ENCODE peak calls at places on chromosomes 6 and 20, in five cellular contexts. One of them, this sample, is unnamed.

GRCh38 chr6:106360989-106361430 is 493 bp downstream of the CRYBG1 start:
- DNase-seq in effector memory CD4-positive, alpha-beta T cell: peak; percentile 1
- DNase-seq in cardiac muscle cell: no peak
- DNase-seq in CD8-positive, alpha-beta T cell: peak; percentile 2
- DNase-seq in foreskin keratinocyte: no peak
- DNase-seq in this sample: no peak

GRCh38 chr6:71414486-71414885 is 125.9 kb downstream of the OGFRL1 start:
- DNase-seq in foreskin keratinocyte: no peak
- DNase-seq in effector memory CD4-positive, alpha-beta T cell: no peak
- DNase-seq in CD8-positive, alpha-beta T cell: no peak
- DNase-seq in cardiac muscle cell: no peak
- DNase-seq in this sample: no peak

GRCh38 chr20:18405826-18406225 is 61.0 kb downstream of the DZANK1 start:
- DNase-seq in cardiac muscle cell: no peak
- DNase-seq in CD8-positive, alpha-beta T cell: no peak
- DNase-seq in effector memory CD4-positive, alpha-beta T cell: no peak
- DNase-seq in foreskin keratinocyte: no peak
- DNase-seq in this sample: no peak

GRCh38 chr20:40265872-40266533 is 423.0 kb downstream of the MAFB start:
- DNase-seq in CD8-positive, alpha-beta T cell: no peak
- DNase-seq in foreskin keratinocyte: no peak
- DNase-seq in cardiac muscle cell: peak; percentile 61
- DNase-seq in effector memory CD4-positive, alpha-beta T cell: no peak
- DNase-seq in this sample: peak; percentile 18

GRCh38 chr6:15588966-15589634 is 73.7 kb downstream of the DTNBP1 start:
- DNase-seq in effector memory CD4-positive, alpha-beta T cell: no peak
- DNase-seq in CD8-positive, alpha-beta T cell: no peak
- DNase-seq in cardiac muscle cell: peak; percentile 31
- DNase-seq in foreskin keratinocyte: peak; percentile 44
- DNase-seq in this sample: no peak

GRCh38 chr20:60206259-60206658 is 248.0 kb downstream of the CDH26 start:
- DNase-seq in effector memory CD4-positive, alpha-beta T cell: no peak
- DNase-seq in cardiac muscle cell: peak; percentile 8
- DNase-seq in CD8-positive, alpha-beta T cell: no peak
- DNase-seq in foreskin keratinocyte: no peak
- DNase-seq in this sample: peak; percentile 19

GRCh38 chr6:154440022-154440421 is 70.5 kb downstream of the CNKSR3 start:
- DNase-seq in foreskin keratinocyte: no peak
- DNase-seq in CD8-positive, alpha-beta T cell: no peak
- DNase-seq in cardiac muscle cell: no peak
- DNase-seq in effector memory CD4-positive, alpha-beta T cell: no peak
- DNase-seq in this sample: no peak

GRCh38 chr6:17242087-17242486 is 39.1 kb upstream of the RBM24 start:
- DNase-seq in effector memory CD4-positive, alpha-beta T cell: no peak
- DNase-seq in cardiac muscle cell: no peak
- DNase-seq in CD8-positive, alpha-beta T cell: no peak
- DNase-seq in foreskin keratinocyte: no peak
- DNase-seq in this sample: no peak

GRCh38 chr6:39416026-39416425 is 93.5 kb upstream of the KCNK16 start:
- DNase-seq in CD8-positive, alpha-beta T cell: no peak
- DNase-seq in effector memory CD4-positive, alpha-beta T cell: no peak
- DNase-seq in cardiac muscle cell: no peak
- DNase-seq in foreskin keratinocyte: no peak
- DNase-seq in this sample: no peak

GRCh38 chr6:106750146-106750900 is 120.9 kb downstream of the QRSL1 start:
- DNase-seq in foreskin keratinocyte: peak; percentile 78
- DNase-seq in effector memory CD4-positive, alpha-beta T cell: no peak
- DNase-seq in CD8-positive, alpha-beta T cell: no peak
- DNase-seq in cardiac muscle cell: no peak
- DNase-seq in this sample: no peak

GRCh38 chr6:160135922-160136655 is 14.5 kb downstream of the SLC22A1 start:
- DNase-seq in effector memory CD4-positive, alpha-beta T cell: no peak
- DNase-seq in cardiac muscle cell: no peak
- DNase-seq in CD8-positive, alpha-beta T cell: no peak
- DNase-seq in foreskin keratinocyte: no peak
- DNase-seq in this sample: no peak

GRCh38 chr6:39280247-39280731 is 33.9 kb downstream of the KCNK17 start:
- DNase-seq in foreskin keratinocyte: peak; percentile 32
- DNase-seq in effector memory CD4-positive, alpha-beta T cell: no peak
- DNase-seq in cardiac muscle cell: no peak
- DNase-seq in CD8-positive, alpha-beta T cell: no peak
- DNase-seq in this sample: no peak

GRCh38 chr6:144678844-144679243 is 393.7 kb downstream of the UTRN start:
- DNase-seq in CD8-positive, alpha-beta T cell: no peak
- DNase-seq in foreskin keratinocyte: no peak
- DNase-seq in cardiac muscle cell: peak; percentile 74
- DNase-seq in effector memory CD4-positive, alpha-beta T cell: no peak
- DNase-seq in this sample: no peak

GRCh38 chr6:170229396-170229795 is 61.5 kb downstream of the DLL1 start:
- DNase-seq in effector memory CD4-positive, alpha-beta T cell: no peak
- DNase-seq in cardiac muscle cell: peak; percentile 18
- DNase-seq in CD8-positive, alpha-beta T cell: no peak
- DNase-seq in foreskin keratinocyte: no peak
- DNase-seq in this sample: no peak

GRCh38 chr20:2403291-2404052 is 22.8 kb downstream of the TGM6 start:
- DNase-seq in cardiac muscle cell: no peak
- DNase-seq in foreskin keratinocyte: no peak
- DNase-seq in CD8-positive, alpha-beta T cell: no peak
- DNase-seq in effector memory CD4-positive, alpha-beta T cell: no peak
- DNase-seq in this sample: no peak

GRCh38 chr6:119333707-119334295 is 15.8 kb downstream of the MAN1A1 start:
- DNase-seq in cardiac muscle cell: no peak
- DNase-seq in foreskin keratinocyte: no peak
- DNase-seq in CD8-positive, alpha-beta T cell: no peak
- DNase-seq in effector memory CD4-positive, alpha-beta T cell: no peak
- DNase-seq in this sample: peak; percentile 51

GRCh38 chr6:167779123-167779992 is 47.4 kb upstream of the AFDN start:
- DNase-seq in effector memory CD4-positive, alpha-beta T cell: no peak
- DNase-seq in cardiac muscle cell: no peak
- DNase-seq in foreskin keratinocyte: no peak
- DNase-seq in CD8-positive, alpha-beta T cell: no peak
- DNase-seq in this sample: no peak

GRCh38 chr6:26044140-26045045 is 42.8 kb upstream of the HFE start:
- DNase-seq in foreskin keratinocyte: peak; percentile 19
- DNase-seq in CD8-positive, alpha-beta T cell: no peak
- DNase-seq in effector memory CD4-positive, alpha-beta T cell: peak; percentile 34
- DNase-seq in cardiac muscle cell: peak; percentile 50
- DNase-seq in this sample: peak; percentile 71

GRCh38 chr20:39152742-39153141 is 190.6 kb downstream of the DHX35 start:
- DNase-seq in cardiac muscle cell: no peak
- DNase-seq in CD8-positive, alpha-beta T cell: no peak
- DNase-seq in effector memory CD4-positive, alpha-beta T cell: no peak
- DNase-seq in foreskin keratinocyte: no peak
- DNase-seq in this sample: no peak

GRCh38 chr6:47111685-47112084 is 69.6 kb upstream of the ADGRF1 start:
- DNase-seq in cardiac muscle cell: no peak
- DNase-seq in foreskin keratinocyte: peak; percentile 51
- DNase-seq in effector memory CD4-positive, alpha-beta T cell: no peak
- DNase-seq in CD8-positive, alpha-beta T cell: no peak
- DNase-seq in this sample: no peak

GRCh38 chr6:113364781-113365545 is 492.2 kb upstream of the MARCKS start:
- DNase-seq in CD8-positive, alpha-beta T cell: no peak
- DNase-seq in cardiac muscle cell: no peak
- DNase-seq in foreskin keratinocyte: no peak
- DNase-seq in effector memory CD4-positive, alpha-beta T cell: no peak
- DNase-seq in this sample: no peak

GRCh38 chr20:20395856-20396600 is 28.1 kb downstream of the INSM1 start:
- DNase-seq in effector memory CD4-positive, alpha-beta T cell: no peak
- DNase-seq in CD8-positive, alpha-beta T cell: no peak
- DNase-seq in cardiac muscle cell: no peak
- DNase-seq in foreskin keratinocyte: no peak
- DNase-seq in this sample: no peak

GRCh38 chr20:44054118-44054517 is 132.9 kb downstream of the JPH2 start:
- DNase-seq in CD8-positive, alpha-beta T cell: no peak
- DNase-seq in foreskin keratinocyte: no peak
- DNase-seq in effector memory CD4-positive, alpha-beta T cell: no peak
- DNase-seq in cardiac muscle cell: no peak
- DNase-seq in this sample: no peak

GRCh38 chr20:21125072-21125848 is 622 bp upstream of the KIZ start:
- DNase-seq in cardiac muscle cell: peak; percentile 55
- DNase-seq in CD8-positive, alpha-beta T cell: no peak
- DNase-seq in effector memory CD4-positive, alpha-beta T cell: no peak
- DNase-seq in foreskin keratinocyte: no peak
- DNase-seq in this sample: no peak

GRCh38 chr6:13445005-13445743 is 42.2 kb downstream of the GFOD1 start:
- DNase-seq in cardiac muscle cell: peak; percentile 79
- DNase-seq in effector memory CD4-positive, alpha-beta T cell: no peak
- DNase-seq in foreskin keratinocyte: peak; percentile 47
- DNase-seq in CD8-positive, alpha-beta T cell: peak; percentile 21
- DNase-seq in this sample: no peak

GRCh38 chr6:42766163-42766670 is 15.6 kb upstream of the BICRAL start:
- DNase-seq in CD8-positive, alpha-beta T cell: no peak
- DNase-seq in cardiac muscle cell: no peak
- DNase-seq in foreskin keratinocyte: peak; percentile 63
- DNase-seq in effector memory CD4-positive, alpha-beta T cell: no peak
- DNase-seq in this sample: no peak

GRCh38 chr20:35269055-35269781 is 8.7 kb downstream of the MMP24OS start:
- DNase-seq in effector memory CD4-positive, alpha-beta T cell: peak; percentile 21
- DNase-seq in foreskin keratinocyte: no peak
- DNase-seq in cardiac muscle cell: peak; percentile 72
- DNase-seq in CD8-positive, alpha-beta T cell: no peak
- DNase-seq in this sample: peak; percentile 57

GRCh38 chr6:138455746-138456392 is 43.4 kb downstream of the NHSL1 start:
- DNase-seq in foreskin keratinocyte: peak; percentile 97
- DNase-seq in effector memory CD4-positive, alpha-beta T cell: no peak
- DNase-seq in cardiac muscle cell: peak; percentile 11
- DNase-seq in CD8-positive, alpha-beta T cell: no peak
- DNase-seq in this sample: peak; percentile 61

DNA sequence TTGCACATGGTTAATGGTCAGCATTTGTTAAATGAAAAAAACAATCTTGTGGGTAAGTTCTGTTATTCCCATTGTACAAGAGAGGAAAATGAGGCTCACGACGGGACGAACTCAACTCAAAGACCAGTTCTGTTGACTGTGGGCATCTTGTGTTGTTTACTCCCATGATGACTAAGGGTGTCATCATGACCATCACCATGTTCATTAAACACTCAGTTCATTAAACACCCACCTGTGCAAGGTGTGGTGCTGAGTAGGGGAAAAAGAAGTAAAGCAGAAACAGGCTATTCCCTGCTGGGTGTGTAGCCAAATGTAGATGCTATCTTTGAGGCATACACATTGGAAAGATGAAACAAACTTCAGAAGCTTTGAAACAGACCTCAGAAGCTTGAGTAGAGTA is 4.5 kb downstream of the CHMP4B start:
- DNase-seq in cardiac muscle cell: no peak
- DNase-seq in effector memory CD4-positive, alpha-beta T cell: no peak
- DNase-seq in CD8-positive, alpha-beta T cell: no peak
- DNase-seq in foreskin keratinocyte: no peak
- DNase-seq in this sample: no peak
- H3K4me1 ChIP-seq in cardiac muscle cell: peaks cover 19% of the 10 kb centered on the region
- H3K4me1 ChIP-seq in effector memory CD4-positive, alpha-beta T cell: peaks cover 21% of the 10 kb centered on the region
- H3K4me1 ChIP-seq in CD8-positive, alpha-beta T cell: peaks cover 38% of the 10 kb centered on the region
- H3K4me1 ChIP-seq in foreskin keratinocyte: peaks cover 6% of the 10 kb centered on the region
- H3K4me1 ChIP-seq in this sample: peaks cover 54% of the 10 kb centered on the region

GRCh38 chr6:157645201-157645795 is 177.7 kb upstream of the SNX9 start:
- DNase-seq in foreskin keratinocyte: no peak
- DNase-seq in cardiac muscle cell: no peak
- DNase-seq in effector memory CD4-positive, alpha-beta T cell: no peak
- DNase-seq in CD8-positive, alpha-beta T cell: no peak
- DNase-seq in this sample: no peak
- H3K4me1 ChIP-seq in foreskin keratinocyte: peaks cover 10% of the 10 kb centered on the region
- H3K4me1 ChIP-seq in cardiac muscle cell: no peaks in the 10 kb centered on the region
- H3K4me1 ChIP-seq in effector memory CD4-positive, alpha-beta T cell: no peaks in the 10 kb centered on the region
- H3K4me1 ChIP-seq in CD8-positive, alpha-beta T cell: no peaks in the 10 kb centered on the region
- H3K4me1 ChIP-seq in this sample: no peaks in the 10 kb centered on the region

GRCh38 chr20:32526561-32526960 is 58.6 kb downstream of the NOL4L start:
- DNase-seq in effector memory CD4-positive, alpha-beta T cell: no peak
- DNase-seq in CD8-positive, alpha-beta T cell: no peak
- DNase-seq in foreskin keratinocyte: no peak
- DNase-seq in cardiac muscle cell: no peak
- DNase-seq in this sample: no peak

GRCh38 chr20:32526125-32526524 is 59.0 kb downstream of the NOL4L start:
- DNase-seq in cardiac muscle cell: no peak
- DNase-seq in CD8-positive, alpha-beta T cell: no peak
- DNase-seq in foreskin keratinocyte: no peak
- DNase-seq in effector memory CD4-positive, alpha-beta T cell: no peak
- DNase-seq in this sample: no peak

GRCh38 chr20:32527447-32528055 is 57.6 kb downstream of the NOL4L start:
- DNase-seq in CD8-positive, alpha-beta T cell: no peak
- DNase-seq in foreskin keratinocyte: no peak
- DNase-seq in effector memory CD4-positive, alpha-beta T cell: no peak
- DNase-seq in cardiac muscle cell: no peak
- DNase-seq in this sample: no peak

GRCh38 chr20:32528291-32528891 is 56.7 kb downstream of the NOL4L start:
- DNase-seq in foreskin keratinocyte: no peak
- DNase-seq in CD8-positive, alpha-beta T cell: no peak
- DNase-seq in cardiac muscle cell: peak; percentile 44
- DNase-seq in effector memory CD4-positive, alpha-beta T cell: no peak
- DNase-seq in this sample: no peak

DNA sequence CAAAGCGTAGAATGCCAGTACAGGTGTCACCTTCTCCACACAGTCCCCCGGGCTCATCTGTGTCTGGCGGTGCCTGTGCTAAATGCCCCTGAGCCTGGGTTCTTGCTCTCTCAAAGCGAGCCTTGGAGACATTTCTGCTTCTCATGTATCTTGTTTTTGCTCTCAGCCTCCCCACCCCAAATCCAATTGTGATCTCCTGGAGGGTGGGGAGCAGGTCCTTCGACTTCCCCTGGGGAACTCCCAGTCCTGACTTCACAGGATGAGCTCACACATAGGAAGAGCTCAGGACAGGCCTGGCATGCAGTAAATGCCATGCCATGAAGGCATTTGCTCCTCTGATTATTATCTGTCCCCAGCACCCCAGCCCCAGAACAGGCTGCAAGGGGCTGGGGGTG is 58.1 kb downstream of the NOL4L start:
- DNase-seq in foreskin keratinocyte: no peak
- DNase-seq in effector memory CD4-positive, alpha-beta T cell: no peak
- DNase-seq in cardiac muscle cell: no peak
- DNase-seq in CD8-positive, alpha-beta T cell: no peak
- DNase-seq in this sample: no peak
- H3K4me1 ChIP-seq in foreskin keratinocyte: no peaks in the 10 kb centered on the region
- H3K4me1 ChIP-seq in effector memory CD4-positive, alpha-beta T cell: peaks cover 61% of the 10 kb centered on the region
- H3K4me1 ChIP-seq in cardiac muscle cell: peaks cover 28% of the 10 kb centered on the region
- H3K4me1 ChIP-seq in CD8-positive, alpha-beta T cell: peaks cover 83% of the 10 kb centered on the region
- H3K4me1 ChIP-seq in this sample: peaks cover 8% of the 10 kb centered on the region

GRCh38 chr20:59030911-59031310 is 1.2 kb downstream of the ATP5F1E start:
- DNase-seq in cardiac muscle cell: no peak
- DNase-seq in effector memory CD4-positive, alpha-beta T cell: no peak
- DNase-seq in foreskin keratinocyte: no peak
- DNase-seq in CD8-positive, alpha-beta T cell: no peak
- DNase-seq in this sample: no peak
- H3K4me1 ChIP-seq in cardiac muscle cell: peaks cover 24% of the 10 kb centered on the region
- H3K4me1 ChIP-seq in effector memory CD4-positive, alpha-beta T cell: peaks cover 24% of the 10 kb centered on the region
- H3K4me1 ChIP-seq in foreskin keratinocyte: peaks cover 33% of the 10 kb centered on the region
- H3K4me1 ChIP-seq in CD8-positive, alpha-beta T cell: peaks cover 60% of the 10 kb centered on the region
- H3K4me1 ChIP-seq in this sample: peaks cover 49% of the 10 kb centered on the region

DNA sequence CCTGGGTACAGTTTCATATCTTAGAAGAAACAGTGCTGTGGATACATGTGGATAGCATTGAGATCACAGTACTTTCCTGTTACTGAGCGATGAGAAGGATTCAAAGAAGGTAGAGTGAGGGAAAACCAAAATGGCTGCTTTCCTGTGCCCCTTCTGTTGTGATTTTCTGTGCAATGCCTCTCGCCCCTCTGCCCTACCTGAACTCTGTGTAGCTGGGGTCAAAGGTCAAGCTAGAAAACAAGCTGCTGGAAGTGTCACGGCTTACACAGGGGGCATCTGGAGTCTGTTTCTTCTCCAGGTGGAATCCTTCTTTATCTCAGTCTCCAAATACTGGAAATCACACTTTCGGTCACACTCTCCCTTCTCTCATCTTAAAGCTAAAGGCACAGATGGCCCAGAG is 27.0 kb upstream of the CCN6 start:
- DNase-seq in foreskin keratinocyte: no peak
- DNase-seq in CD8-positive, alpha-beta T cell: no peak
- DNase-seq in cardiac muscle cell: no peak
- DNase-seq in effector memory CD4-positive, alpha-beta T cell: no peak
- DNase-seq in this sample: no peak
- H3K4me1 ChIP-seq in foreskin keratinocyte: no peaks in the 10 kb centered on the region
- H3K4me1 ChIP-seq in CD8-positive, alpha-beta T cell: peaks cover 56% of the 10 kb centered on the region
- H3K4me1 ChIP-seq in cardiac muscle cell: no peaks in the 10 kb centered on the region
- H3K4me1 ChIP-seq in effector memory CD4-positive, alpha-beta T cell: peaks cover 35% of the 10 kb centered on the region
- H3K4me1 ChIP-seq in this sample: peaks cover 7% of the 10 kb centered on the region

This sample was measured in OCI-LY7.